ENCODE peak calls at places on chromosomes 1 and 21, in seven cellular contexts. One of them, this sample, is unnamed.

GRCh38 chr1:232923739-232924386 is 26.5 kb upstream of the NTPCR start:
- DNase-seq in heart left ventricle: no peak
- DNase-seq in transverse colon: no peak
- DNase-seq in cardiac muscle cell: no peak
- DNase-seq in SJSA1: no peak
- DNase-seq in heart right ventricle: no peak
- DNase-seq in Panc1: no peak
- DNase-seq in this sample: peak

GRCh38 chr1:31155216-31155806 is 84.4 kb downstream of the NKAIN1 start:
- DNase-seq in heart right ventricle: peak
- DNase-seq in Panc1: no peak
- DNase-seq in cardiac muscle cell: peak
- DNase-seq in transverse colon: peak
- DNase-seq in SJSA1: peak
- DNase-seq in heart left ventricle: peak
- DNase-seq in this sample: peak

GRCh38 chr1:3907031-3907534 is 7.0 kb upstream of the C1orf174 start:
- DNase-seq in Panc1: no peak
- DNase-seq in SJSA1: no peak
- DNase-seq in transverse colon: no peak
- DNase-seq in heart left ventricle: no peak
- DNase-seq in cardiac muscle cell: no peak
- DNase-seq in heart right ventricle: no peak
- DNase-seq in this sample: peak

GRCh38 chr21:25639167-25639921 is at the start of gene JAM2:
- DNase-seq in heart right ventricle: peak
- DNase-seq in cardiac muscle cell: peak
- DNase-seq in Panc1: no peak
- DNase-seq in heart left ventricle: peak
- DNase-seq in transverse colon: peak
- DNase-seq in SJSA1: peak
- DNase-seq in this sample: no peak

GRCh38 chr21:35226302-35226701 is 177.2 kb upstream of the RUNX1 start:
- DNase-seq in SJSA1: no peak
- DNase-seq in Panc1: no peak
- DNase-seq in heart right ventricle: no peak
- DNase-seq in cardiac muscle cell: no peak
- DNase-seq in heart left ventricle: no peak
- DNase-seq in transverse colon: no peak
- DNase-seq in this sample: peak

GRCh38 chr1:107664882-107665871 is 299.8 kb downstream of the VAV3 start:
- DNase-seq in SJSA1: no peak
- DNase-seq in Panc1: no peak
- DNase-seq in cardiac muscle cell: no peak
- DNase-seq in heart right ventricle: no peak
- DNase-seq in heart left ventricle: no peak
- DNase-seq in transverse colon: no peak
- DNase-seq in this sample: no peak

GRCh38 chr1:32071758-32072621 is 749 bp upstream of the TMEM39B start:
- DNase-seq in Panc1: no peak
- DNase-seq in cardiac muscle cell: peak
- DNase-seq in SJSA1: peak
- DNase-seq in heart left ventricle: no peak
- DNase-seq in heart right ventricle: no peak
- DNase-seq in transverse colon: no peak
- DNase-seq in this sample: peak

GRCh38 chr1:40315239-40315794 is 1.8 kb downstream of the COL9A2 start:
- DNase-seq in heart left ventricle: peak
- DNase-seq in SJSA1: peak
- DNase-seq in transverse colon: peak
- DNase-seq in Panc1: peak
- DNase-seq in heart right ventricle: peak
- DNase-seq in cardiac muscle cell: peak
- DNase-seq in this sample: peak

GRCh38 chr1:157992813-157993178 is 649 bp upstream of the KIRREL1 start:
- DNase-seq in Panc1: no peak
- DNase-seq in cardiac muscle cell: no peak
- DNase-seq in heart left ventricle: no peak
- DNase-seq in SJSA1: peak
- DNase-seq in heart right ventricle: no peak
- DNase-seq in transverse colon: no peak
- DNase-seq in this sample: peak

GRCh38 chr1:166302919-166303758 is 136.3 kb upstream of the FAM78B start:
- DNase-seq in cardiac muscle cell: no peak
- DNase-seq in heart left ventricle: no peak
- DNase-seq in heart right ventricle: no peak
- DNase-seq in Panc1: no peak
- DNase-seq in SJSA1: no peak
- DNase-seq in transverse colon: no peak
- DNase-seq in this sample: no peak

GRCh38 chr1:23343246-23344110 is 606 bp downstream of the HNRNPR start:
- DNase-seq in cardiac muscle cell: peak
- DNase-seq in heart right ventricle: peak
- DNase-seq in heart left ventricle: no peak
- DNase-seq in transverse colon: peak
- DNase-seq in SJSA1: peak
- DNase-seq in Panc1: peak
- DNase-seq in this sample: peak

GRCh38 chr1:16175610-16176553 is 20.0 kb upstream of the EPHA2 start:
- DNase-seq in heart right ventricle: peak
- DNase-seq in cardiac muscle cell: peak
- DNase-seq in Panc1: no peak
- DNase-seq in transverse colon: peak
- DNase-seq in SJSA1: peak
- DNase-seq in heart left ventricle: peak
- DNase-seq in this sample: peak

GRCh38 chr1:26097696-26098095 is 13.9 kb upstream of the PDIK1L start:
- DNase-seq in Panc1: no peak
- DNase-seq in transverse colon: no peak
- DNase-seq in SJSA1: peak
- DNase-seq in cardiac muscle cell: peak
- DNase-seq in heart right ventricle: no peak
- DNase-seq in heart left ventricle: no peak
- DNase-seq in this sample: no peak

GRCh38 chr1:62435231-62436038 is 1.4 kb upstream of the USP1 start:
- DNase-seq in heart right ventricle: peak
- DNase-seq in Panc1: no peak
- DNase-seq in heart left ventricle: no peak
- DNase-seq in cardiac muscle cell: no peak
- DNase-seq in SJSA1: no peak
- DNase-seq in transverse colon: peak
- DNase-seq in this sample: no peak

GRCh38 chr1:50620680-50621329 is 197.6 kb upstream of the DMRTA2 start:
- DNase-seq in cardiac muscle cell: peak
- DNase-seq in heart right ventricle: no peak
- DNase-seq in Panc1: no peak
- DNase-seq in heart left ventricle: no peak
- DNase-seq in transverse colon: peak
- DNase-seq in SJSA1: peak
- DNase-seq in this sample: peak

GRCh38 chr21:43585514-43585913 is 73.8 kb downstream of the HSF2BP start:
- DNase-seq in heart left ventricle: no peak
- DNase-seq in cardiac muscle cell: peak
- DNase-seq in SJSA1: no peak
- DNase-seq in heart right ventricle: no peak
- DNase-seq in transverse colon: no peak
- DNase-seq in Panc1: no peak
- DNase-seq in this sample: no peak

GRCh38 chr1:115753830-115754229 is 14.7 kb downstream of the CASQ2 start:
- DNase-seq in Panc1: no peak
- DNase-seq in heart right ventricle: peak
- DNase-seq in SJSA1: no peak
- DNase-seq in transverse colon: no peak
- DNase-seq in cardiac muscle cell: no peak
- DNase-seq in heart left ventricle: peak
- DNase-seq in this sample: no peak

GRCh38 chr1:15260418-15261154 is 13.6 kb downstream of the FHAD1 start:
- DNase-seq in heart right ventricle: no peak
- DNase-seq in Panc1: no peak
- DNase-seq in transverse colon: no peak
- DNase-seq in heart left ventricle: no peak
- DNase-seq in cardiac muscle cell: peak
- DNase-seq in SJSA1: peak
- DNase-seq in this sample: peak

GRCh38 chr1:183087001-183087400 is 63.8 kb downstream of the LAMC1 start:
- DNase-seq in Panc1: no peak
- DNase-seq in heart right ventricle: no peak
- DNase-seq in cardiac muscle cell: no peak
- DNase-seq in SJSA1: no peak
- DNase-seq in transverse colon: no peak
- DNase-seq in heart left ventricle: no peak
- DNase-seq in this sample: no peak

GRCh38 chr1:163537809-163538208 is 216.1 kb downstream of the NUF2 start:
- DNase-seq in transverse colon: no peak
- DNase-seq in heart left ventricle: no peak
- DNase-seq in cardiac muscle cell: no peak
- DNase-seq in heart right ventricle: no peak
- DNase-seq in Panc1: no peak
- DNase-seq in SJSA1: no peak
- DNase-seq in this sample: no peak

GRCh38 chr1:14441302-14441741 is 157.2 kb upstream of the KAZN start:
- DNase-seq in heart right ventricle: no peak
- DNase-seq in heart left ventricle: no peak
- DNase-seq in transverse colon: no peak
- DNase-seq in Panc1: no peak
- DNase-seq in cardiac muscle cell: peak
- DNase-seq in SJSA1: peak
- DNase-seq in this sample: peak

GRCh38 chr1:43440358-43440757 is 13.4 kb downstream of the HYI start:
- DNase-seq in cardiac muscle cell: no peak
- DNase-seq in heart left ventricle: no peak
- DNase-seq in Panc1: no peak
- DNase-seq in transverse colon: peak
- DNase-seq in SJSA1: no peak
- DNase-seq in heart right ventricle: no peak
- DNase-seq in this sample: no peak

GRCh38 chr1:234844479-234845031 is 234.6 kb upstream of the IRF2BP2 start:
- DNase-seq in Panc1: no peak
- DNase-seq in heart left ventricle: no peak
- DNase-seq in SJSA1: peak
- DNase-seq in transverse colon: no peak
- DNase-seq in cardiac muscle cell: no peak
- DNase-seq in heart right ventricle: peak
- DNase-seq in this sample: no peak
- H3K4me3 ChIP-seq in Panc1: no peak
- H3K4me3 ChIP-seq in heart left ventricle: no peak
- H3K4me3 ChIP-seq in SJSA1: no peak
- H3K4me3 ChIP-seq in transverse colon: no peak
- H3K4me3 ChIP-seq in cardiac muscle cell: no peak
- H3K4me3 ChIP-seq in heart right ventricle: no peak
- H3K4me3 ChIP-seq in this sample: no peak

GRCh38 chr21:39581414-39581813 is 31.3 kb upstream of the B3GALT5 start:
- DNase-seq in cardiac muscle cell: no peak
- DNase-seq in heart left ventricle: no peak
- DNase-seq in heart right ventricle: no peak
- DNase-seq in Panc1: no peak
- DNase-seq in transverse colon: no peak
- DNase-seq in SJSA1: no peak
- DNase-seq in this sample: no peak

GRCh38 chr21:39588884-39589283 is 23.9 kb upstream of the B3GALT5 start:
- DNase-seq in SJSA1: no peak
- DNase-seq in cardiac muscle cell: no peak
- DNase-seq in Panc1: no peak
- DNase-seq in heart left ventricle: no peak
- DNase-seq in transverse colon: no peak
- DNase-seq in heart right ventricle: no peak
- DNase-seq in this sample: no peak

GRCh38 chr21:39582749-39583148 is 30.0 kb upstream of the B3GALT5 start:
- DNase-seq in transverse colon: no peak
- DNase-seq in heart right ventricle: no peak
- DNase-seq in Panc1: no peak
- DNase-seq in cardiac muscle cell: no peak
- DNase-seq in heart left ventricle: no peak
- DNase-seq in SJSA1: no peak
- DNase-seq in this sample: no peak

DNA sequence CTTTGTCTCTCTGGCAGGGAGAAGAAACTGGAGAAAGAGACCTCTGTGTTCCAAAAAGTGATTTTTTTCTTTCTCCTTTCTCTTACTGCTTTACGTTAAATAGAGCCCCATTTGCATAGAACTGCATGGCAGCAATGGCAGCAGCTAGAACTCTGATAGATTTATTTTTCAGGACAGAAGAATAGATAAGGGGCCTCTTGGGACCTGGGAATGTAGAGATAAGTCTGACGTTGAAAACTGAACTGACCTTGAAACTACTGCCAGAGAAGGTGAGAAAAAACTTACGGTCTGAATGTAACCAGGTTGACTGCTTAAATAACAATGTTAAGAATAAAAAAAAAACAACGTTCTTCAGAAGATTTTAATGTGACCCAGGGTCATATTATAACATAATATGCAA is 25.4 kb upstream of the B3GALT5 start:
- DNase-seq in heart left ventricle: no peak
- DNase-seq in SJSA1: no peak
- DNase-seq in Panc1: no peak
- DNase-seq in heart right ventricle: no peak
- DNase-seq in transverse colon: no peak
- DNase-seq in cardiac muscle cell: no peak
- DNase-seq in this sample: no peak
- H3K4me3 ChIP-seq in heart left ventricle: no peak
- H3K4me3 ChIP-seq in SJSA1: no peak
- H3K4me3 ChIP-seq in Panc1: no peak
- H3K4me3 ChIP-seq in heart right ventricle: no peak
- H3K4me3 ChIP-seq in transverse colon: no peak
- H3K4me3 ChIP-seq in cardiac muscle cell: no peak
- H3K4me3 ChIP-seq in this sample: no peak

DNA sequence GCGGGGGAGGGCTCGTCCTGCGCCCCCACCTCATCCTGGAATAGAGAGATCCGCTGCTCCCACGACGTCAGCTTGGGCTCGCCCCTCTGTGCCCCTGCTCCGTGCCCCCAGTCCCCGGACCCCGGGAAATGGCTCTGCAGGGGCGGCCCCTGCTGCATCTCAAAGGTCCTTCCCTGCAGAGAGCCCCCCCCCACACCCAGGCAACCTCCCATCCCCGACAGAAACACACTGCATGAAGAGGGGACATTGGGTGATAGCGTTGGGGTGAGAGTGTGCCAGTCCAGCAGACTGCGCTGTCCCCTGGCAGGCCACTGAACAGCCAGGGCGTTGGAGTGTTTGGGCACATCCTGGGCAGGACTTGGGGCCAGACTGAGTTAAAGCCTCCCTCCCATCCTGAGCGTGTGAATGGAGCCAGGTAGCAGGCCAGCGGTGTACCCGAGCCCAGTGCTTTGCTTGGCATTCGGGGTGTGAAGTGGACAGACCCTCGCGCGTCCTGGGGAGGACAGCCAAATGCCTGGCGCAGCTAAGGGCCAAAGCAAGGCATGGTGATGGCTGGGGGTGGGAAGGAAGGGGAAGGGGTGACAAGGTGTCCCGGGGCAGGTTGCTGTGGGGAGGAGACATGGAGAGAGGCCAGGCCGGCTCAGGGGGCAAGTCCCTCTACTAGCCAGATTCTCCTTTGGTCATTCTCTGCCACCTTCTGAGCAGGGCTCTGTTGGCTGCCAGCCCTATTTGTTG is 633 bp upstream of the ETNK2 start:
- DNase-seq in Panc1: no peak
- DNase-seq in cardiac muscle cell: no peak
- DNase-seq in heart right ventricle: no peak
- DNase-seq in SJSA1: peak
- DNase-seq in heart left ventricle: peak
- DNase-seq in transverse colon: no peak
- DNase-seq in this sample: no peak
- H3K4me3 ChIP-seq in Panc1: peak
- H3K4me3 ChIP-seq in cardiac muscle cell: peak
- H3K4me3 ChIP-seq in heart right ventricle: peak
- H3K4me3 ChIP-seq in SJSA1: peak
- H3K4me3 ChIP-seq in heart left ventricle: peak
- H3K4me3 ChIP-seq in transverse colon: peak
- H3K4me3 ChIP-seq in this sample: peak

GRCh38 chr1:184854036-184854435 is 99.4 kb upstream of the EDEM3 start:
- DNase-seq in heart right ventricle: no peak
- DNase-seq in heart left ventricle: no peak
- DNase-seq in SJSA1: no peak
- DNase-seq in cardiac muscle cell: no peak
- DNase-seq in transverse colon: no peak
- DNase-seq in Panc1: no peak
- DNase-seq in this sample: no peak
- H3K4me3 ChIP-seq in heart right ventricle: no peak
- H3K4me3 ChIP-seq in heart left ventricle: no peak
- H3K4me3 ChIP-seq in SJSA1: no peak
- H3K4me3 ChIP-seq in cardiac muscle cell: no peak
- H3K4me3 ChIP-seq in transverse colon: no peak
- H3K4me3 ChIP-seq in Panc1: no peak
- H3K4me3 ChIP-seq in this sample: no peak

This sample was measured in fibroblast of mammary gland.